ENCODE peak calls at places on chromosomes 3 and 15, in eight cellular contexts. One of them, this sample, is unnamed.

GRCh38 chr3:79012946-79013362 is 754.8 kb downstream of the ROBO1 start:
- DNase-seq in spleen: no peak
- DNase-seq in CD8-positive, alpha-beta T cell: no peak
- DNase-seq in suprapubic skin: no peak
- DNase-seq in left ventricle myocardium inferior: no peak
- DNase-seq in endodermal cell: no peak
- DNase-seq in fibroblast of lung: no peak
- DNase-seq in psoas muscle: no peak
- DNase-seq in this sample: no peak

GRCh38 chr3:136818851-136819783 is at the start of gene SLC35G2:
- DNase-seq in spleen: peak
- DNase-seq in CD8-positive, alpha-beta T cell: peak
- DNase-seq in suprapubic skin: peak
- DNase-seq in left ventricle myocardium inferior: peak
- DNase-seq in endodermal cell: peak
- DNase-seq in fibroblast of lung: peak
- DNase-seq in psoas muscle: peak
- DNase-seq in this sample: peak

GRCh38 chr3:190325923-190326322 is 3.7 kb upstream of the CLDN1 start:
- DNase-seq in spleen: no peak
- DNase-seq in CD8-positive, alpha-beta T cell: no peak
- DNase-seq in suprapubic skin: no peak
- DNase-seq in left ventricle myocardium inferior: no peak
- DNase-seq in endodermal cell: no peak
- DNase-seq in fibroblast of lung: peak
- DNase-seq in psoas muscle: no peak
- DNase-seq in this sample: no peak

GRCh38 chr15:69531302-69532027 is 78.8 kb downstream of the RPLP1 start:
- DNase-seq in spleen: no peak
- DNase-seq in CD8-positive, alpha-beta T cell: no peak
- DNase-seq in suprapubic skin: no peak
- DNase-seq in left ventricle myocardium inferior: no peak
- DNase-seq in endodermal cell: peak
- DNase-seq in fibroblast of lung: peak
- DNase-seq in psoas muscle: no peak
- DNase-seq in this sample: no peak

GRCh38 chr3:10322355-10322715 is 1.4 kb upstream of the SEC13 start:
- DNase-seq in spleen: no peak
- DNase-seq in CD8-positive, alpha-beta T cell: no peak
- DNase-seq in suprapubic skin: no peak
- DNase-seq in left ventricle myocardium inferior: no peak
- DNase-seq in endodermal cell: no peak
- DNase-seq in fibroblast of lung: no peak
- DNase-seq in psoas muscle: no peak
- DNase-seq in this sample: peak

GRCh38 chr3:69806735-69807438 is 67.6 kb downstream of the MITF start:
- DNase-seq in spleen: no peak
- DNase-seq in CD8-positive, alpha-beta T cell: no peak
- DNase-seq in suprapubic skin: no peak
- DNase-seq in left ventricle myocardium inferior: no peak
- DNase-seq in endodermal cell: no peak
- DNase-seq in fibroblast of lung: peak
- DNase-seq in psoas muscle: no peak
- DNase-seq in this sample: no peak

GRCh38 chr3:49162751-49163419 is 3.2 kb downstream of the CCDC71 start:
- DNase-seq in spleen: no peak
- DNase-seq in CD8-positive, alpha-beta T cell: no peak
- DNase-seq in suprapubic skin: no peak
- DNase-seq in left ventricle myocardium inferior: no peak
- DNase-seq in endodermal cell: no peak
- DNase-seq in fibroblast of lung: no peak
- DNase-seq in psoas muscle: no peak
- DNase-seq in this sample: no peak

GRCh38 chr3:42979044-42979962 is at the start of gene GASK1A:
- DNase-seq in spleen: peak
- DNase-seq in CD8-positive, alpha-beta T cell: no peak
- DNase-seq in suprapubic skin: peak
- DNase-seq in left ventricle myocardium inferior: peak
- DNase-seq in endodermal cell: peak
- DNase-seq in fibroblast of lung: peak
- DNase-seq in psoas muscle: peak
- DNase-seq in this sample: no peak

GRCh38 chr15:78438595-78439285 is 724 bp downstream of the IREB2 start:
- DNase-seq in spleen: no peak
- DNase-seq in CD8-positive, alpha-beta T cell: no peak
- DNase-seq in suprapubic skin: no peak
- DNase-seq in left ventricle myocardium inferior: no peak
- DNase-seq in endodermal cell: peak
- DNase-seq in fibroblast of lung: peak
- DNase-seq in psoas muscle: no peak
- DNase-seq in this sample: peak

GRCh38 chr15:99989095-99989494 is 255.9 kb upstream of the LYSMD4 start:
- DNase-seq in spleen: peak
- DNase-seq in CD8-positive, alpha-beta T cell: no peak
- DNase-seq in suprapubic skin: no peak
- DNase-seq in left ventricle myocardium inferior: no peak
- DNase-seq in endodermal cell: no peak
- DNase-seq in fibroblast of lung: no peak
- DNase-seq in psoas muscle: peak
- DNase-seq in this sample: no peak

GRCh38 chr3:65177879-65178484 is 490.2 kb upstream of the ADAMTS9 start:
- DNase-seq in spleen: no peak
- DNase-seq in CD8-positive, alpha-beta T cell: no peak
- DNase-seq in suprapubic skin: no peak
- DNase-seq in left ventricle myocardium inferior: no peak
- DNase-seq in endodermal cell: no peak
- DNase-seq in fibroblast of lung: peak
- DNase-seq in psoas muscle: no peak
- DNase-seq in this sample: no peak

GRCh38 chr3:71723452-71724170 is 1.6 kb downstream of the EIF4E3 start:
- DNase-seq in spleen: no peak
- DNase-seq in CD8-positive, alpha-beta T cell: peak
- DNase-seq in suprapubic skin: no peak
- DNase-seq in left ventricle myocardium inferior: no peak
- DNase-seq in endodermal cell: no peak
- DNase-seq in fibroblast of lung: no peak
- DNase-seq in psoas muscle: no peak
- DNase-seq in this sample: peak

GRCh38 chr3:59308684-59309083 is 258.9 kb upstream of the CFAP20DC start:
- DNase-seq in spleen: no peak
- DNase-seq in CD8-positive, alpha-beta T cell: no peak
- DNase-seq in suprapubic skin: no peak
- DNase-seq in left ventricle myocardium inferior: no peak
- DNase-seq in endodermal cell: no peak
- DNase-seq in fibroblast of lung: no peak
- DNase-seq in psoas muscle: no peak
- DNase-seq in this sample: no peak

GRCh38 chr15:41559239-41559488 is 152 bp downstream of the TYRO3 start:
- DNase-seq in spleen: no peak
- DNase-seq in CD8-positive, alpha-beta T cell: no peak
- DNase-seq in suprapubic skin: no peak
- DNase-seq in left ventricle myocardium inferior: no peak
- DNase-seq in endodermal cell: no peak
- DNase-seq in fibroblast of lung: no peak
- DNase-seq in psoas muscle: no peak
- DNase-seq in this sample: no peak

GRCh38 chr3:39260957-39261356 is 18.9 kb downstream of the CX3CR1 start:
- DNase-seq in spleen: peak
- DNase-seq in CD8-positive, alpha-beta T cell: peak
- DNase-seq in suprapubic skin: peak
- DNase-seq in left ventricle myocardium inferior: peak
- DNase-seq in endodermal cell: no peak
- DNase-seq in fibroblast of lung: peak
- DNase-seq in psoas muscle: peak
- DNase-seq in this sample: peak

GRCh38 chr15:78752492-78753358 is 58.5 kb downstream of the ADAMTS7 start:
- DNase-seq in spleen: peak
- DNase-seq in CD8-positive, alpha-beta T cell: no peak
- DNase-seq in suprapubic skin: no peak
- DNase-seq in left ventricle myocardium inferior: no peak
- DNase-seq in endodermal cell: no peak
- DNase-seq in fibroblast of lung: no peak
- DNase-seq in psoas muscle: no peak
- DNase-seq in this sample: no peak

GRCh38 chr3:13507791-13508339 is 27.8 kb downstream of the HDAC11 start:
- DNase-seq in spleen: no peak
- DNase-seq in CD8-positive, alpha-beta T cell: no peak
- DNase-seq in suprapubic skin: no peak
- DNase-seq in left ventricle myocardium inferior: peak
- DNase-seq in endodermal cell: no peak
- DNase-seq in fibroblast of lung: peak
- DNase-seq in psoas muscle: peak
- DNase-seq in this sample: no peak

GRCh38 chr3:47847256-47847655 is 44.3 kb downstream of the DHX30 start:
- DNase-seq in spleen: no peak
- DNase-seq in CD8-positive, alpha-beta T cell: no peak
- DNase-seq in suprapubic skin: no peak
- DNase-seq in left ventricle myocardium inferior: no peak
- DNase-seq in endodermal cell: peak
- DNase-seq in fibroblast of lung: no peak
- DNase-seq in psoas muscle: no peak
- DNase-seq in this sample: no peak

GRCh38 chr3:49668861-49669260 is 5.3 kb upstream of the APEH start:
- DNase-seq in spleen: no peak
- DNase-seq in CD8-positive, alpha-beta T cell: no peak
- DNase-seq in suprapubic skin: no peak
- DNase-seq in left ventricle myocardium inferior: no peak
- DNase-seq in endodermal cell: no peak
- DNase-seq in fibroblast of lung: peak
- DNase-seq in psoas muscle: no peak
- DNase-seq in this sample: no peak

GRCh38 chr3:129602730-129603560 is 3.5 kb downstream of the PLXND1 start:
- DNase-seq in spleen: no peak
- DNase-seq in CD8-positive, alpha-beta T cell: no peak
- DNase-seq in suprapubic skin: peak
- DNase-seq in left ventricle myocardium inferior: peak
- DNase-seq in endodermal cell: peak
- DNase-seq in fibroblast of lung: peak
- DNase-seq in psoas muscle: peak
- DNase-seq in this sample: no peak

GRCh38 chr3:49017978-49018706 is at the start of gene DALRD3:
- DNase-seq in spleen: peak
- DNase-seq in CD8-positive, alpha-beta T cell: peak
- DNase-seq in suprapubic skin: peak
- DNase-seq in left ventricle myocardium inferior: peak
- DNase-seq in endodermal cell: peak
- DNase-seq in fibroblast of lung: peak
- DNase-seq in psoas muscle: peak
- DNase-seq in this sample: peak

GRCh38 chr3:179196098-179196497 is 47.9 kb downstream of the PIK3CA start:
- DNase-seq in spleen: no peak
- DNase-seq in CD8-positive, alpha-beta T cell: peak
- DNase-seq in suprapubic skin: no peak
- DNase-seq in left ventricle myocardium inferior: no peak
- DNase-seq in endodermal cell: no peak
- DNase-seq in fibroblast of lung: peak
- DNase-seq in psoas muscle: no peak
- DNase-seq in this sample: peak

GRCh38 chr15:81363261-81363660 is 10.8 kb downstream of the TMC3 start:
- DNase-seq in spleen: no peak
- DNase-seq in CD8-positive, alpha-beta T cell: no peak
- DNase-seq in suprapubic skin: no peak
- DNase-seq in left ventricle myocardium inferior: no peak
- DNase-seq in endodermal cell: no peak
- DNase-seq in fibroblast of lung: no peak
- DNase-seq in psoas muscle: no peak
- DNase-seq in this sample: no peak
- H3K27ac ChIP-seq in spleen: no peak
- H3K27ac ChIP-seq in CD8-positive, alpha-beta T cell: no peak
- H3K27ac ChIP-seq in suprapubic skin: no peak
- H3K27ac ChIP-seq in left ventricle myocardium inferior: peak
- H3K27ac ChIP-seq in endodermal cell: no peak
- H3K27ac ChIP-seq in fibroblast of lung: no peak
- H3K27ac ChIP-seq in psoas muscle: no peak
- H3K27ac ChIP-seq in this sample: no peak

DNA sequence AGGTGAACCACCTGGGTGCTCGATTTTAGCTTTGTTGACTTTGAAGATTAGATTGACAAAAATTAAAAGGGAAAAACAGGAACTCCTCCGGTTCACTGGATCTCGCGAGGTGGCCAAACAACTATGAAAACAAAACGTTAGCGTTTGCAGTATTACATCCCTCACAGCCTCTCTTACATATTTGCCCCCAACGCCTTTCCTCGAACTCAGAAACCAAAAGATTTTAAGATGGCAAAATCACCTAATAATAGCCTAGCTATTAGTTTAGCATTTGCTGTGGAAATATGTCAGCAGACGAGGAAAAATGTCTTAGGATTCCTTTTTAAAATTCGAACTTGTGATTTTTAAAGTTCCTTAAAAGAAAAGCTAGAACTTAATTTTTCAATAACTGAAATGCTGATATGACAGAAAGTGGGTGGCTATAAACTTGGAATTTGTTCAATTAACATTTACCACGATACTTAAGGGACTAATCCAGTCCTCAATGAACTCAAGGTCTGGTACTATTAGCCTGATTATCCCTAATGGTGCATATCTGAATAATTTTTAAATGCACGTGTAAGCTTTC is 491 bp upstream of the SENP7 start:
- DNase-seq in spleen: no peak
- DNase-seq in CD8-positive, alpha-beta T cell: no peak
- DNase-seq in suprapubic skin: no peak
- DNase-seq in left ventricle myocardium inferior: no peak
- DNase-seq in endodermal cell: no peak
- DNase-seq in fibroblast of lung: no peak
- DNase-seq in psoas muscle: no peak
- DNase-seq in this sample: no peak
- H3K27ac ChIP-seq in spleen: peak
- H3K27ac ChIP-seq in CD8-positive, alpha-beta T cell: peak
- H3K27ac ChIP-seq in suprapubic skin: peak
- H3K27ac ChIP-seq in left ventricle myocardium inferior: peak
- H3K27ac ChIP-seq in endodermal cell: no peak
- H3K27ac ChIP-seq in fibroblast of lung: peak
- H3K27ac ChIP-seq in psoas muscle: peak
- H3K27ac ChIP-seq in this sample: peak

DNA sequence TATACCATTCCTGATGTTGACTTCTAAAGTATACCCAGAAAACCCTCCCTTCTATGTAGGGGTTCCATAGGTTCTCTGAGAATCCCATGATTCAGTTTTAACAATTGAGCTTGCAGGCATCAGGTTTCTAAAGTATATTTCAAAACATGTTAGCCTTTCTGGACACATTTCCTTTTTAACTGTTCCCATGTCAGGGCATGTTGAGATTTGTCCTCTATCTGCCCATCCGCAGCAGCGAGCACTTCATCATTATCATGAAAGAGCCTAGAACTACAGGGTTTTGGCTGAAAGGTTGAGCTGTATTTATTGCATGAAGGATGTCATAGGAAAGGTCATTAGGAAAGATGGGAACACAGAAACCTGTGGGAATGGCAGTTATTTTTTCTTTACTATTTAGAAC is 201.1 kb upstream of the BHLHE40 start:
- DNase-seq in spleen: no peak
- DNase-seq in CD8-positive, alpha-beta T cell: no peak
- DNase-seq in suprapubic skin: no peak
- DNase-seq in left ventricle myocardium inferior: no peak
- DNase-seq in endodermal cell: no peak
- DNase-seq in fibroblast of lung: no peak
- DNase-seq in psoas muscle: no peak
- DNase-seq in this sample: no peak
- H3K27ac ChIP-seq in spleen: no peak
- H3K27ac ChIP-seq in CD8-positive, alpha-beta T cell: no peak
- H3K27ac ChIP-seq in suprapubic skin: no peak
- H3K27ac ChIP-seq in left ventricle myocardium inferior: no peak
- H3K27ac ChIP-seq in endodermal cell: no peak
- H3K27ac ChIP-seq in fibroblast of lung: no peak
- H3K27ac ChIP-seq in psoas muscle: no peak
- H3K27ac ChIP-seq in this sample: no peak

GRCh38 chr15:74402337-74402839 is 31.4 kb downstream of the SEMA7A start:
- DNase-seq in spleen: no peak
- DNase-seq in CD8-positive, alpha-beta T cell: no peak
- DNase-seq in suprapubic skin: no peak
- DNase-seq in left ventricle myocardium inferior: no peak
- DNase-seq in endodermal cell: no peak
- DNase-seq in fibroblast of lung: no peak
- DNase-seq in psoas muscle: no peak
- DNase-seq in this sample: no peak
- H3K27ac ChIP-seq in spleen: peak
- H3K27ac ChIP-seq in CD8-positive, alpha-beta T cell: no peak
- H3K27ac ChIP-seq in suprapubic skin: no peak
- H3K27ac ChIP-seq in left ventricle myocardium inferior: no peak
- H3K27ac ChIP-seq in endodermal cell: no peak
- H3K27ac ChIP-seq in fibroblast of lung: no peak
- H3K27ac ChIP-seq in psoas muscle: no peak
- H3K27ac ChIP-seq in this sample: no peak